ENCODE peak calls at places on chromosome 22, in four cellular contexts. Q is effector memory CD4-positive, alpha-beta T cell; S is CD4-positive, CD25-positive, alpha-beta regulatory T cell; V is cardiac muscle cell. Z is an unnamed sample.

GRCh38 chr22:30902496-30903357 is 65.8 kb downstream of the MORC2 start:
- DNase-seq in S (no peak), V (peak; percentile 31), Q (no peak), Z (no peak)

GRCh38 chr22:50525991-50526848 is 822 bp upstream of the SCO2 start:
- DNase-seq in Q (peak; percentile 73), V (peak; percentile 84), S (peak; percentile 83), Z (peak; percentile 91)

GRCh38 chr22:35045451-35045850 is 20.5 kb upstream of the ISX start:
- DNase-seq in S (no peak), Q (no peak), V (no peak), Z (no peak)

GRCh38 chr22:26426924-26427323 is 2.1 kb upstream of the ASPHD2 start:
- DNase-seq in S (no peak), V (no peak), Q (no peak), Z (no peak)

GRCh38 chr22:20957691-20958440 is 9.2 kb upstream of the AIFM3 start:
- DNase-seq in V (peak; percentile 41), Q (no peak), S (no peak), Z (peak; percentile 33)

GRCh38 chr22:38422615-38423511 is 32.1 kb downstream of the KCNJ4 start:
- DNase-seq in S (no peak), Q (no peak), V (no peak), Z (no peak)

GRCh38 chr22:49764151-49764581 is 63.5 kb downstream of the BRD1 start:
- DNase-seq in Q (no peak), S (no peak), V (no peak), Z (no peak)

GRCh38 chr22:27480487-27480886 is 321.1 kb downstream of the MN1 start:
- DNase-seq in V (no peak), S (no peak), Q (no peak), Z (no peak)

GRCh38 chr22:33492210-33492651 is 428.0 kb downstream of the LARGE1 start:
- DNase-seq in V (no peak), S (no peak), Q (no peak), Z (no peak)

GRCh38 chr22:31650391-31650790 is 11.6 kb downstream of the PISD start:
- DNase-seq in Q (no peak), V (peak; percentile 91), S (no peak), Z (no peak)

GRCh38 chr22:41915035-41915782 is at the start of gene SHISA8:
- DNase-seq in V (peak; percentile 64), Q (peak; percentile 39), S (peak; percentile 61), Z (peak; percentile 80)

GRCh38 chr22:34960005-34960404 is 106.0 kb upstream of the ISX start:
- DNase-seq in Q (no peak), S (no peak), V (no peak), Z (no peak)

GRCh38 chr22:49575703-49576081 is 252.0 kb downstream of the BRD1 start:
- DNase-seq in V (no peak), S (no peak), Q (no peak), Z (no peak)

GRCh38 chr22:38080847-38081635 is 2.9 kb downstream of the SLC16A8 start:
- DNase-seq in Q (no peak), V (peak; percentile 60), S (no peak), Z (no peak)

GRCh38 chr22:30221121-30221992 is 25.2 kb downstream of the LIF start:
- DNase-seq in V (no peak), S (peak; percentile 42), Q (peak; percentile 19), Z (peak; percentile 72)

GRCh38 chr22:29187831-29188230 is 17.9 kb upstream of the EMID1 start:
- DNase-seq in S (no peak), V (no peak), Q (no peak), Z (no peak)

GRCh38 chr22:24181088-24181995 is at the start of gene SUSD2:
- DNase-seq in V (no peak), S (no peak), Q (no peak), Z (no peak)
- H3K4me3 ChIP-seq in V (no peak within 1 kb of the TSS), S (no peak within 1 kb of the TSS), Q (no peak within 1 kb of the TSS), Z (no peak within 1 kb of the TSS)

GRCh38 chr22:19757985-19758895 is 2.3 kb upstream of the TBX1 start:
- DNase-seq in V (no peak), S (no peak), Q (no peak), Z (no peak)

GRCh38 chr22:19758896-19759458 is 1.6 kb upstream of the TBX1 start:
- DNase-seq in S (no peak), V (no peak), Q (no peak), Z (no peak)

GRCh38 chr22:19759994-19760651 is 455 bp upstream of the TBX1 start:
- DNase-seq in Q (no peak), V (no peak), S (no peak), Z (no peak)

GRCh38 chr22:19760652-19761002 is at the start of gene TBX1:
- DNase-seq in S (no peak), Q (no peak), V (no peak), Z (no peak)

GRCh38 chr22:19759459-19759993 is 1.1 kb upstream of the TBX1 start:
- DNase-seq in S (no peak), Q (no peak), V (no peak), Z (no peak)
- H3K27me3 ChIP-seq in S (peaks cover 2% of the 10 kb centered on the region), Q (peaks cover 46% of the 10 kb centered on the region), V (peaks cover 97% of the 10 kb centered on the region), Z (no peaks in the 10 kb centered on the region)

DNA sequence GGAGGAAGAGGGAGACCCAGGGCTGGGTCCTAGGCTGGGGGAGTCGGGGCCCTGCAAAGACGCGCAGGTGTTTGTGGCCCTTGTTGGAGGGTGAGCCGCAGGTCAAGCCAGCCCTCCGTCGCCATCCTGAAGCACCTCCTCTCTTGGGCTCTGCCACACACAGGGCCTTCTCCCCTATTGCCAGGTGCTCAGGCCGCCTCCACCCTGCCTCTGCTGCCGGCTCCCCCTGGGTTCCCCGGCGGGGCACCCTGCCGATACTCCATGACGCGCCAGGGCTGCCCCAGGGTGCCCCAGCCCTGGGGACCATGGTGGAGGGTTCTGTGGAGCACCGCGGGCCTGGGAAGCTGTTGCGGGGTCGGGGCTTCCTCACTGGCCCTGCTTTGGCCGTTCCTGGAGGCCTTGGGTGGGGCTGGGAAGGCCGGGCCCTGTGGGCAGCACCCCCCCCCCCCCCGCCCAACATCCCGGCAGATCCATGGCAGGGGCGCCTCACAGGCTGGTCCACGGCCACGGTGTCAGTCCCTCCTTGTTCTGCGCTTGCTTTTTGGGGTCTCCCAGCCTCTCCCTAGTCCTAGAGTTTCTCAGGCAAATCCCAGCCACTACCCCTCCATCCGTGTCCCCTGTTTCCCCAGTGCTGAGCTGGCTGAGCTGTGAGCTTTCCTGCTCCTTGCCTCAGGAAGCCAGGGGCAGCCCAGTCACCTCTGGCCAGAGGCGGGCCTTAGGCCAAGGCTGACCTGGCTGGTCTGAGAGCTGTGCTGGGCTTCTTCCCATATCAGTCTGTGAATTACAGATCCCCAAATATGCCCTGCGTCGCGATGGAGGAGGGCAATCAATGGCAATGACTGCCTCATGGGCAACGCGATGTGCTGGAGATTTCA is 2.3 kb upstream of the ADORA2A start:
- DNase-seq in V (no peak), S (no peak), Q (no peak), Z (no peak)
- H3K4me3 ChIP-seq in V (no peak overlapping the region), S (no peak overlapping the region), Q (no peak overlapping the region), Z (peak overlapping the region; percentile 81)

GRCh38 chr22:47634342-47634741 is 871.9 kb downstream of the TBC1D22A start:
- DNase-seq in V (no peak), Q (no peak), S (no peak), Z (no peak)
- H3K27me3 ChIP-seq in V (no peaks in the 10 kb centered on the region), Q (no peaks in the 10 kb centered on the region), S (no peaks in the 10 kb centered on the region), Z (no peaks in the 10 kb centered on the region)

DNA sequence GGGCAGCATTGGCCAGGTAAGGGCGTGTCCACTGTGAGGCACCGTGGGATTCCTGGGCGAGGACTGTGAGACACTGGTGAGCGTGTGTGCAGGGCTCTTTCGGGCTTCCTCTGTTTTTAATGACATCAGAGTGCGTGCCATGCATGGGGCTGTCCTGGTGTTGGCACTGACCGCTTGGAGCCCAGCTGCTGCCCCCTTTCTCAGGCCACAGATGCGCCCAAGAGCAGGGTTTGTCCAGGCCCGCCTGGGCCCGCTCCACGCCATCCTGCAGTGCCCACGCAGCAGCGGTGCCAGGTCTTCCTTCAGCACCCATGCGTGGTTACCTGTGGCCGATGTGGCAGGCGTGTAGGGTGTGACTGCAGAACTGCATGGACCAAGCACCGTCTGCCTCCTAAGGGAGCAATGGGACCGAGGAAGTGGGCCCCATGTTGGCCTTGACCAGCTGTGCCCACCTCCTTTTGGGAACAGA is 72.3 kb upstream of the SEPTIN5 start:
- DNase-seq in Q (no peak), S (no peak), V (no peak), Z (no peak)
- H3K4me3 ChIP-seq in Q (no peak overlapping the region), S (no peak overlapping the region), V (no peak overlapping the region), Z (no peak overlapping the region)

GRCh38 chr22:36797334-36797733 is 19.5 kb downstream of the PVALB start:
- DNase-seq in Q (no peak), S (no peak), V (no peak), Z (no peak)
- H3K27me3 ChIP-seq in Q (no peaks in the 10 kb centered on the region), S (no peaks in the 10 kb centered on the region), V (no peaks in the 10 kb centered on the region), Z (no peaks in the 10 kb centered on the region)

GRCh38 chr22:46068908-46069481 is 81.3 kb upstream of the PPARA start:
- DNase-seq in Q (no peak), V (peak; percentile 48), S (no peak), Z (no peak)
- H3K4me3 ChIP-seq in Q (peak overlapping the region; percentile 71), V (no peak overlapping the region), S (no peak overlapping the region), Z (peak overlapping the region; percentile 88)

DNA sequence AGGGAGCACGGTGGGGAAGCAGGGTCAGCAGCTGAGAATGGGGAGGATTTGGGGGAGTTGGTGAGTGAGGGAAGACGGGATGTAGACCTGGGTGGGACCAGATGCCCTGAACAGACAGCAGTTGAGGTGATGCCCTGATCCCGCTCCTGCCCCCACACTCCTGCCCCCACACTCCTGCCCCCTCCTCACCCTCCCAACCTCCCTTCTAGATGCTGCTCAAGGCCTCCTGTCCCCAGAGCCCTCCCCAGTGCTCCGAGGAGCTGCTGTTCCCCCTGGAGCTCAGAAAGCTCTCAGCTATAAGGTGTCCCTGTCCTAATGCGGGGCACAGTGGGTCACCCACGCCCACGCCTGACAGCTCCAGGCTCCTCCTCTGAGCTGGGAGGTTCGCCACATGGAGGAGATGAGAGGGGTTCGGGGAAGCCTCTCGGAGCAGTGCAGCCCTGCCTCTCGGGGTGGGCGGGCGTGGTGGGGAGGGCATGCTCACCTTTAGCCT is 25.1 kb upstream of the TTLL12 start:
- DNase-seq in V (no peak), Q (no peak), S (no peak), Z (no peak)
- H3K27me3 ChIP-seq in V (no peaks in the 10 kb centered on the region), Q (no peaks in the 10 kb centered on the region), S (no peaks in the 10 kb centered on the region), Z (peaks cover 1% of the 10 kb centered on the region)